ENCODE peak calls at places on chromosomes 1 and 21, in six cellular contexts. I is Calu3; M is stimulated activated CD8-positive, alpha-beta memory T cell treated with anti-CD3 and anti-CD28 coated beads, Interleukin-4, amount 100 ng/mL, for 48 hours; Z is right cardiac atrium; C is A549; H is naive thymus-derived CD8-positive, alpha-beta T cell. V is an unnamed sample.

GRCh38 chr21:45309069-45309521 is 21.4 kb upstream of the POFUT2 start:
- DNase-seq in Z (peak; percentile 91), M (peak; percentile 77), C (peak; percentile 55), H (peak; percentile 36), I (peak; percentile 63), V (no peak)

GRCh38 chr1:153779781-153780541 is 4.8 kb downstream of the SLC27A3 start:
- DNase-seq in C (no peak), I (no peak), Z (peak; percentile 77), M (no peak), H (no peak), V (no peak)

GRCh38 chr1:113683384-113684152 is 75.7 kb downstream of the PHTF1 start:
- DNase-seq in C (no peak), I (no peak), H (no peak), Z (no peak), M (no peak), V (no peak)

GRCh38 chr1:147722114-147722513 is 38.3 kb downstream of the GJA5 start:
- DNase-seq in H (no peak), M (no peak), I (no peak), Z (no peak), C (no peak), V (peak; percentile 26)

GRCh38 chr1:43068911-43069310 is 103.2 kb downstream of the EBNA1BP2 start:
- DNase-seq in I (no peak), Z (no peak), H (no peak), C (no peak), M (no peak), V (no peak)

GRCh38 chr1:234911787-234912186 is 216.8 kb downstream of the TOMM20 start:
- DNase-seq in C (no peak), M (peak; percentile 42), I (no peak), Z (no peak), H (no peak), V (no peak)

GRCh38 chr1:155801149-155801548 is 55.9 kb downstream of the GON4L start:
- DNase-seq in H (no peak), C (no peak), I (no peak), M (no peak), Z (no peak), V (no peak)

GRCh38 chr1:234608720-234609527 is 1.1 kb downstream of the IRF2BP2 start:
- DNase-seq in Z (peak; percentile 82), I (peak; percentile 65), C (peak; percentile 69), H (peak; percentile 67), M (peak; percentile 78), V (no peak)

GRCh38 chr1:212558665-212559480 is 49.7 kb upstream of the ATF3 start:
- DNase-seq in H (peak; percentile 92), Z (peak; percentile 97), M (peak; percentile 92), I (peak; percentile 91), C (peak; percentile 95), V (peak; percentile 91)

GRCh38 chr21:42208801-42209490 is 10.0 kb upstream of the ABCG1 start:
- DNase-seq in C (no peak), Z (no peak), I (no peak), H (no peak), M (peak; percentile 11), V (no peak)

GRCh38 chr1:203271962-203272632 is 33.2 kb upstream of the BTG2 start:
- DNase-seq in Z (peak; percentile 69), M (peak; percentile 25), H (no peak), I (no peak), C (no peak), V (no peak)

GRCh38 chr1:228283043-228283371 is 75.2 kb downstream of the OBSCN start:
- DNase-seq in M (no peak), Z (peak; percentile 53), I (no peak), H (no peak), C (no peak), V (no peak)

GRCh38 chr1:236133802-236134201 is 8.5 kb upstream of the GPR137B start:
- DNase-seq in H (no peak), Z (no peak), I (no peak), C (no peak), M (no peak), V (no peak)

GRCh38 chr1:159089184-159089791 is 12.7 kb upstream of the AIM2 start:
- DNase-seq in I (no peak), M (no peak), C (peak; percentile 17), Z (no peak), H (no peak), V (no peak)

GRCh38 chr1:46550751-46551231 is 656 bp downstream of the KNCN start:
- DNase-seq in C (no peak), M (no peak), I (no peak), Z (peak; percentile 52), H (no peak), V (no peak)

GRCh38 chr1:45612941-45613579 is 10.8 kb downstream of the CCDC17 start:
- DNase-seq in C (no peak), H (no peak), I (no peak), M (no peak), Z (no peak), V (peak; percentile 22)

GRCh38 chr1:25009675-25010262 is 79.7 kb upstream of the RUNX3 start:
- DNase-seq in H (no peak), M (peak; percentile 68), C (no peak), I (no peak), Z (no peak), V (no peak)

GRCh38 chr1:30444850-30445249 is 278.5 kb downstream of the MATN1 start:
- DNase-seq in H (no peak), Z (no peak), M (no peak), C (no peak), I (no peak), V (no peak)

GRCh38 chr1:78255849-78256248 is 210.1 kb downstream of the GIPC2 start:
- DNase-seq in H (no peak), I (no peak), M (no peak), C (no peak), Z (no peak), V (no peak)

GRCh38 chr21:33543505-33544129 is 779 bp downstream of the SON start:
- DNase-seq in I (peak; percentile 75), H (peak; percentile 53), C (no peak), Z (peak; percentile 85), M (peak; percentile 88), V (no peak)

GRCh38 chr1:84888753-84889152 is 4.3 kb downstream of the LPAR3 start:
- DNase-seq in H (no peak), M (no peak), Z (no peak), C (no peak), I (no peak), V (no peak)

GRCh38 chr1:241706257-241706656 is 54.2 kb downstream of the WDR64 start:
- DNase-seq in Z (no peak), C (peak; percentile 44), H (no peak), M (no peak), I (peak; percentile 15), V (peak; percentile 39)

GRCh38 chr1:66532798-66533783 is 862 bp upstream of the SGIP1 start:
- DNase-seq in C (no peak), I (no peak), H (no peak), Z (peak; percentile 61), M (peak; percentile 36), V (no peak)

GRCh38 chr1:185434721-185435120 is 117.7 kb upstream of the IVNS1ABP start:
- DNase-seq in H (no peak), I (no peak), Z (no peak), C (no peak), M (no peak), V (no peak)

GRCh38 chr1:211492511-211493132 is 660 bp upstream of the RD3 start:
- DNase-seq in C (no peak), I (no peak), H (no peak), M (no peak), Z (no peak), V (no peak)

GRCh38 chr1:187001198-187001904 is 172.6 kb downstream of the PLA2G4A start:
- DNase-seq in M (no peak), Z (no peak), C (peak; percentile 11), I (peak; percentile 45), H (no peak), V (no peak)

GRCh38 chr1:171852273-171852672 is 11.0 kb downstream of the DNM3 start:
- DNase-seq in I (no peak), C (no peak), Z (no peak), H (no peak), M (no peak), V (no peak)

GRCh38 chr1:54610601-54611580 is 12.4 kb downstream of the FAM151A start:
- DNase-seq in I (no peak), H (no peak), M (no peak), Z (peak; percentile 27), C (no peak), V (no peak)

GRCh38 chr1:234533034-234533571 is 54.1 kb upstream of the TARBP1 start:
- DNase-seq in I (no peak), Z (peak; percentile 79), C (no peak), M (no peak), H (no peak), V (no peak)

GRCh38 chr1:243335297-243335696 is 79.5 kb downstream of the SDCCAG8 start:
- DNase-seq in C (no peak), Z (no peak), H (no peak), M (no peak), I (no peak), V (no peak)